ENCODE peak calls at places on chromosomes 12 and 14, in seven cellular contexts. E is PC-3; A is kidney; Y is cardiac fibroblast; H is suprapubic skin; P is stomach; T is CD4-positive, alpha-beta memory T cell. Q is an unnamed sample.

GRCh38 chr12:12975322-12976077 is 23.5 kb upstream of the GPRC5D start:
- DNase-seq in P (peak; percentile 46), E (peak; percentile 53), H (no peak), T (no peak), Y (peak; percentile 67), A (no peak), Q (no peak)

GRCh38 chr12:67705394-67706370 is 57.1 kb downstream of the DYRK2 start:
- DNase-seq in Y (peak; percentile 64), T (no peak), A (no peak), E (peak; percentile 88), P (no peak), H (no peak), Q (no peak)

GRCh38 chr12:105699209-105699608 is 368.7 kb downstream of the C12orf75 start:
- DNase-seq in A (no peak), Y (no peak), E (no peak), H (no peak), T (no peak), P (no peak), Q (no peak)

GRCh38 chr14:70926187-70926830 is 19.1 kb downstream of the PCNX1 start:
- DNase-seq in Y (no peak), P (no peak), E (no peak), A (no peak), H (no peak), T (no peak), Q (no peak)

GRCh38 chr14:65002586-65003210 is 16.0 kb downstream of the FNTB start:
- DNase-seq in A (no peak), Y (peak; percentile 49), E (peak; percentile 33), H (no peak), T (no peak), P (no peak), Q (no peak)

GRCh38 chr14:95156153-95156764 is 1.1 kb downstream of the DICER1 start:
- DNase-seq in T (no peak), P (no peak), E (peak; percentile 6), Y (peak; percentile 21), A (no peak), H (no peak), Q (no peak)

GRCh38 chr12:50032516-50033316 is 7.4 kb upstream of the RACGAP1 start:
- DNase-seq in P (peak; percentile 25), A (no peak), T (no peak), Y (no peak), H (no peak), E (no peak), Q (no peak)

GRCh38 chr12:75553398-75553797 is 42.0 kb upstream of the KRR1 start:
- DNase-seq in H (no peak), P (no peak), E (no peak), T (no peak), Y (no peak), A (no peak), Q (peak; percentile 36)

GRCh38 chr12:15122349-15122748 is 98.9 kb downstream of the RERG start:
- DNase-seq in P (no peak), Y (no peak), H (no peak), A (no peak), T (no peak), E (no peak), Q (no peak)

GRCh38 chr12:127401536-127401935 is 865.4 kb upstream of the TMEM132C start:
- DNase-seq in A (no peak), Y (no peak), H (no peak), P (no peak), T (no peak), E (peak; percentile 47), Q (no peak)

GRCh38 chr14:24367506-24368214 is at the start of gene NFATC4:
- DNase-seq in P (peak; percentile 70), A (peak; percentile 93), H (peak; percentile 86), T (no peak), Y (peak; percentile 99), E (peak; percentile 83), Q (peak; percentile 90)

GRCh38 chr12:93022603-93023340 is 93.7 kb upstream of the EEA1 start:
- DNase-seq in T (no peak), A (no peak), Y (no peak), H (no peak), P (no peak), E (no peak), Q (no peak)

GRCh38 chr12:125633686-125634085 is 568.5 kb downstream of the AACS start:
- DNase-seq in Y (no peak), E (no peak), A (no peak), H (no peak), P (peak; percentile 79), T (no peak), Q (no peak)

GRCh38 chr14:52434955-52435354 is 117.3 kb downstream of the TXNDC16 start:
- DNase-seq in H (no peak), A (no peak), P (no peak), T (no peak), E (no peak), Y (no peak), Q (no peak)

GRCh38 chr12:112924986-112925385 is 13.3 kb upstream of the OAS3 start:
- DNase-seq in H (no peak), A (no peak), T (no peak), P (no peak), Y (no peak), E (no peak), Q (no peak)
- H3K4me3 ChIP-seq in H (no peak overlapping the region), A (peak overlapping the region; percentile 40), T (no peak overlapping the region), P (no peak overlapping the region), Y (no peak overlapping the region), E (no peak overlapping the region), Q (no peak overlapping the region)

GRCh38 chr12:57063991-57064725 is 14.2 kb upstream of the MYO1A start:
- DNase-seq in H (no peak), T (peak; percentile 88), P (no peak), Y (no peak), A (no peak), E (no peak), Q (no peak)
- H3K4me3 ChIP-seq in H (no peak overlapping the region), T (peak overlapping the region; percentile 24), P (no peak overlapping the region), Y (no peak overlapping the region), A (no peak overlapping the region), E (no peak overlapping the region), Q (no peak overlapping the region)

DNA sequence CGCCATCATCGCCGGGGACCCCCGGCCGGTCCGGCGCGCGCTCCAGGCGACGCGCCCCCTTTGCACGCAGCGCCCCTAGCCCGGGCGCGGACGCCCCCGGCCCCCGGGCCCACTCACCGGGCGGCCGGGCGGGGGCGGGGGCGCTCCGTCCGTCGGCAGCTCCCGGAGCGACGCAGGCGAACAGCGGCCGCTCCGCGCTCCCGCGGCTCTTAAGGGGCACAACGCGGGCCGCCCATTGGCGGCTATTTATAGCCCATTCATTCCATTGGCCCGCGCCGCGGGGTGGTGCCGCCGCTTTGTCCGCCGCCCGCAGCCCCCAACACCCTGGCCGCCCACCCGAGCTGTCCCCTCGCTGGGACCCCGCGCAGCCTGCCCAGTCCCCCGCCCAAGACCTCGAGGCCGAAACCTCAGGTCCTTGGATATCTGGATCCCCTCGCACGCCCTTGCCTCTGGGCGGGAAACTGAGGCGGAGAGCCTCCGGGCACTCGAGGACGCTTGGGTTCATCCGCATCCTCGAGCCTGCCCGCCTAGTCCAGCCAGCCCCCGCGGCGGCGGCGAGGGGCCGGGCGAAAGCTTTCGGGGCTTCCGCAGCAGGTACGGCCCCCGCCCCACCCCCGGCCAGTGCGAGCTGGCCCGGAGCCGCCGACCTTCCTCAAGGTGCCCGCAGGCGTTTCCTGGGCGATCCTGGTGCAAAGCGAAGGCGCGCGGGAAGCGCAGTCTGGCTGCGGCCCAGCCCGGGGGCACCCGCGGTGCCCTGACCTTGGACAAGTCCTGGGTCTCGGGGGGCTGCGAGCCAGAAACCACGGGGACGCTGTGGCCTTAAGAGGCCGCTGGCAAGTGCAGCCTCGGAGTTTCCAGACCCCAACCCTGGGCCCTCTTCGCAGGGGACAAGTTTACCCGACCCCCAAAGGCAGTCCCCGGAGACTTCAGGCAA is at the start of gene CKB:
- DNase-seq in H (peak; percentile 81), Y (peak; percentile 59), E (peak; percentile 65), A (peak; percentile 93), T (no peak), P (peak; percentile 79), Q (peak; percentile 85)
- H3K4me3 ChIP-seq in H (peak within 1 kb of the TSS; percentile 65), Y (peak within 1 kb of the TSS; percentile 47), E (peak within 1 kb of the TSS; percentile 89), A (peak within 1 kb of the TSS; percentile 32), T (peak within 1 kb of the TSS; percentile 52), P (peak within 1 kb of the TSS; percentile 60), Q (peak within 1 kb of the TSS; percentile 75)

GRCh38 chr12:46374286-46374685 is 1.7 kb upstream of the SLC38A2 start:
- DNase-seq in E (no peak), A (no peak), P (no peak), T (no peak), Y (no peak), H (no peak), Q (no peak)

GRCh38 chr12:46373303-46374182 is 970 bp upstream of the SLC38A2 start:
- DNase-seq in E (peak; percentile 42), Y (peak; percentile 69), H (peak; percentile 85), T (peak; percentile 46), P (peak; percentile 51), A (peak; percentile 86), Q (peak; percentile 35)

GRCh38 chr12:46372131-46372851 is at the start of gene SLC38A2:
- DNase-seq in E (peak; percentile 93), T (peak; percentile 96), A (peak; percentile 100), P (peak; percentile 99), Y (peak; percentile 97), H (peak; percentile 98), Q (peak; percentile 76)

GRCh38 chr12:46371718-46372130 is 849 bp downstream of the SLC38A2 start:
- DNase-seq in E (peak; percentile 35), T (peak; percentile 79), Y (no peak), A (peak; percentile 92), P (peak; percentile 72), H (peak; percentile 90), Q (peak; percentile 27)

DNA sequence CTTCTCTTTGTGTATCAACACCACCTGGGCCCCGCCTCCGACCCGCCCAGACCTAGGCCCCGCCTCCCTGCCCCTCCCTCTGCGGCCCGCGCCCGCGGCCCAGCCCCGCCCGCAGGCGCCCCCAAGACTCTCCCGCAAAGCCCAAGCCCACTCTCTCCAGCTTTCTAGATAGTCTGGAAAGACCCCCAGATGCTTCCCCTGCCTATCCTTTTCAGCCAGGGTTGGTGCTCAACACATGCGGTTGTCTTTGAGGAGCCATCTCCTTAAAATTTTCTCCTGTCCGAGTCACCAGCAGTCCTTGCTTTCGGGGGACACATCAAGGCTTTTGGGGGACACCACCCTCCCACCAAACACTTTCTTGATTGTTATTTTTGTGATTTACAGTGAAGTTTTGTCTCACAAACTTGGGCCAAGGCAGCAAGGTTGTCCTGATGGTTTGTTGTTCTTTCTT is 304 bp upstream of the SLC38A2 start:
- DNase-seq in E (no peak), T (no peak), H (no peak), Y (no peak), P (no peak), A (no peak), Q (no peak)
- H3K4me3 ChIP-seq in E (peak overlapping the region; percentile 83), T (peak overlapping the region; percentile 93), H (peak overlapping the region; percentile 99), Y (peak overlapping the region; percentile 63), P (peak overlapping the region; percentile 95), A (peak overlapping the region; percentile 96), Q (peak overlapping the region; percentile 95)

GRCh38 chr12:66273147-66273546 is 29.1 kb upstream of the HELB start:
- DNase-seq in P (no peak), A (no peak), E (no peak), T (no peak), H (no peak), Y (no peak), Q (no peak)
- H3K4me3 ChIP-seq in P (no peak overlapping the region), A (no peak overlapping the region), E (no peak overlapping the region), T (no peak overlapping the region), H (no peak overlapping the region), Y (no peak overlapping the region), Q (no peak overlapping the region)

GRCh38 chr12:53060064-53060720 is 10.3 kb downstream of the TNS2 start:
- DNase-seq in H (no peak), T (no peak), E (no peak), Y (no peak), A (peak; percentile 80), P (no peak), Q (no peak)
- H3K4me3 ChIP-seq in H (no peak overlapping the region), T (no peak overlapping the region), E (no peak overlapping the region), Y (no peak overlapping the region), A (no peak overlapping the region), P (no peak overlapping the region), Q (no peak overlapping the region)

Q was measured in HAP-1.